ENCODE peak calls at places on chromosome X, in four cellular contexts. Z, P, L and D are unnamed samples.
A peak's percentile ranks its signal among the peaks of the same experiment; 100 is the strongest.

GRCh38 chrX:46198858-46199257 is 346.4 kb downstream of the ZNF674 start:
- DNase-seq in Z (no peak), P (no peak), L (no peak), D (no peak)

GRCh38 chrX:40495659-40496058 is 85.1 kb upstream of the ATP6AP2 start:
- DNase-seq in Z (no peak), P (no peak), L (no peak), D (no peak)

GRCh38 chrX:7828594-7828993 is 14.4 kb upstream of the VCX start:
- DNase-seq in Z (no peak), P (no peak), L (no peak), D (peak; percentile 27)

GRCh38 chrX:136162827-136163427 is 15.6 kb downstream of the FHL1 start:
- DNase-seq in Z (peak; percentile 37), P (peak; percentile 43), L (no peak), D (peak; percentile 63)

GRCh38 chrX:47456080-47456479 is 26.9 kb downstream of the ZNF41 start:
- DNase-seq in Z (no peak), P (no peak), L (no peak), D (no peak)

GRCh38 chrX:150155396-150156048 is 207.6 kb upstream of the MAMLD1 start:
- DNase-seq in Z (no peak), P (peak; percentile 55), L (no peak), D (peak; percentile 75)

GRCh38 chrX:70219938-70220764 is 14.3 kb upstream of the AWAT1 start:
- DNase-seq in Z (no peak), P (peak; percentile 1), L (peak; percentile 1), D (peak; percentile 79)

GRCh38 chrX:19807414-19807813 is 80.0 kb downstream of the SH3KBP1 start:
- DNase-seq in Z (no peak), P (no peak), L (no peak), D (no peak)

GRCh38 chrX:23434356-23434884 is 99.8 kb downstream of the PTCHD1 start:
- DNase-seq in Z (no peak), P (peak; percentile 2), L (peak; percentile 6), D (peak; percentile 62)

GRCh38 chrX:46642145-46642544 is 68.6 kb downstream of the CHST7 start:
- DNase-seq in Z (no peak), P (peak; percentile 17), L (no peak), D (peak; percentile 39)

GRCh38 chrX:373641-374471 is 12.9 kb downstream of the PPP2R3B start:
- DNase-seq in Z (peak; percentile 69), P (peak; percentile 27), L (no peak), D (no peak)

GRCh38 chrX:95629737-95630136 is 1054.9 kb upstream of the DIAPH2 start:
- DNase-seq in Z (no peak), P (no peak), L (no peak), D (peak; percentile 4)

GRCh38 chrX:9882669-9883446 is 84.3 kb upstream of the CLDN34 start:
- DNase-seq in Z (no peak), P (peak; percentile 87), L (peak; percentile 22), D (no peak)
- TF ChIP-seq CTCF in Z (no peak), P (peak; percentile 20), L (peak; percentile 23), D (peak; percentile 5)

GRCh38 chrX:108303682-108304081 is 134.5 kb downstream of the COL4A6 start:
- DNase-seq in Z (no peak), P (no peak), L (no peak), D (no peak)

GRCh38 chrX:108307408-108308085 is 130.7 kb downstream of the COL4A6 start:
- DNase-seq in Z (no peak), P (peak; percentile 6), L (no peak), D (no peak)

GRCh38 chrX:108306086-108306485 is 132.1 kb downstream of the COL4A6 start:
- DNase-seq in Z (no peak), P (no peak), L (no peak), D (no peak)

GRCh38 chrX:108299704-108300103 is 138.5 kb downstream of the COL4A6 start:
- DNase-seq in Z (no peak), P (no peak), L (no peak), D (no peak)

DNA sequence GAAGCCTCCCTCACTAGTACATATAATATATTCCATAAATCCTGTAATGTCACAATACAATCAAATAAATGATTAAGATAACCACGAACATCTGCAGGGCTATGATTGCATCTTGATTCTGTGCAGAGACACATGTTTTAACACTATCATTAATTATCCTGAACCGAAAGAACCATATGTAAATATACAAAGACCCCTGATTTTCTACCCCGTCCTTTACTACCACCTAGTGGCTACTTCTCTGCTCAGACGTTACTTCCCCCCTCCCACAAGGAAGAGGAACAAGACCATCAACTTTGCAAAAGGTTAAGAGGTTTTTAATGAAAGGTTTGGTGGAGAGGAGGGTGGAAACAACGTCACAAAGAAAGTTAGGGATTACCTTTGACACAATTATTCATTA is 134.0 kb downstream of the COL4A6 start:
- DNase-seq in Z (no peak), P (peak; percentile 7), L (no peak), D (peak; percentile 18)
- TF ChIP-seq CTCF in Z (peak; percentile 41), P (peak; percentile 44), L (peak; percentile 73), D (peak; percentile 49)

DNA sequence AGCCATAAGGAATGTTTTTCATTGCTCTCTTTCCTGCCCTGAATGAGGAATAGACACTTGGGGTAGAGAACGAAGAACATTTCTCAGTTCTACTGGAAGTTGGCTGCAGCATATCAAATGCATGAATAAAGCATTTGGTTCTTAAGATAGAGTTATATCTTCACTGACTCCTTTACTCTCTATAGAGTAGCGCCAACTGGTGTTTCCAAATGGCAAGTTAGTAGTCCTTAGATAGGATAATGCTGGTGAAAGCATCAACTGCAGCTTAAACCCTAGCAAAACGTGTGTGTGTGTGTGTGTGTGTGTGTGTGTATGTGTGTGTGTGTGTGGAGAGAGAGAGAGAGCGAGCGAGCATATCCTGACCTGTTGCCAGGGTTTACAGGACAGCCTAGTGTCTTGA is 62.2 kb upstream of the FRMPD4 start:
- DNase-seq in Z (no peak), P (peak; percentile 18), L (no peak), D (peak; percentile 16)
- TF ChIP-seq CTCF in Z (no peak), P (peak; percentile 31), L (no peak), D (peak; percentile 23)

GRCh38 chrX:51976503-51976902 is 83.1 kb downstream of the MAGED1 start:
- DNase-seq in Z (no peak), P (no peak), L (no peak), D (no peak)
- TF ChIP-seq CTCF in Z (no peak), P (no peak), L (no peak), D (no peak)

DNA sequence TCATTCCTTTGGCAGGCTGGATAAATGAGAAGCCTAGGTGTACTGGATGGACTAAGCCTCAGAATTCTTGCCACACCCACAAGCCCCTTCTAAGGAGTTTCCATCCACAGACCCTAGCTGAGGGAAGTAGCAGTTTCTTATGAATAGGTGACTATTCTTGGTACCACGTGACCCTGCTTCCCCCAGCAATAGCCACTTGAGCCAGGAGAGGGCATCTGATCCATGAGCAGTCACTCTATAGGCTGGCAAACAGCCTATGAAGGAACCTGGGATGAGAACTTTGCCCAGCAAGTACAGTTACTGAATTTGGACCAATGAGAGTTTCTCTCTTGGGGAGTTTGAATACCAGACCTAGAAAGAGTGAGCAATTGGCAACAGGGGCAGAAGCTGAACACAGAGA is 84.0 kb downstream of the RTL9 start:
- DNase-seq in Z (peak; percentile 36), P (peak; percentile 11), L (no peak), D (peak; percentile 36)
- TF ChIP-seq CTCF in Z (peak; percentile 31), P (peak; percentile 15), L (peak; percentile 40), D (peak; percentile 39)

GRCh38 chrX:130081421-130082045 is 28.8 kb downstream of the ELF4 start:
- DNase-seq in Z (no peak), P (no peak), L (no peak), D (no peak)

GRCh38 chrX:130083107-130083490 is 27.2 kb downstream of the ELF4 start:
- DNase-seq in Z (no peak), P (no peak), L (no peak), D (no peak)

GRCh38 chrX:130080791-130081367 is 29.4 kb downstream of the ELF4 start:
- DNase-seq in Z (no peak), P (no peak), L (no peak), D (no peak)

GRCh38 chrX:130083656-130084382 is 26.5 kb downstream of the ELF4 start:
- DNase-seq in Z (no peak), P (no peak), L (no peak), D (no peak)

GRCh38 chrX:130082244-130083106 is 27.8 kb downstream of the ELF4 start:
- DNase-seq in Z (no peak), P (no peak), L (no peak), D (no peak)
- TF ChIP-seq CTCF in Z (no peak), P (no peak), L (no peak), D (peak; percentile 6)

DNA sequence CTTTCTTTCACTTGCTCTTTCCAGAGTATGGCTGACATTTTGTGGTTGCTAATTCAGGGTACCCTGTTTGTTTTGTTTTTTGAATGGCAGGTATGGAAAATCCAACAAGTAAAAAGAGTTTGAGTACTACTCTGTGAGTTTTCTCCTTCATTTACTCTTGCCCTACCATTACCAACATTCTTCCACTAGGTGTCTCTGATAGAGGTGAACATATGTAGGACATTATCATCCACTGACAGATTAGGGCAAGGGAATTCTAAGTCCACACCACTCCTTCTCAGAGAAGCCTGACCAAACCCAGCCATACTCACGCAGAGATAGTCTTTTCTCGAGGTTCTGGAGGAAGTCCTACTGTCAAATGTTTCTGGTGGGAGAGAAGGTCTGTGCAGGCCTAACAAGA is 36.7 kb upstream of the HDAC8 start:
- DNase-seq in Z (no peak), P (peak; percentile 6), L (no peak), D (peak; percentile 30)
- TF ChIP-seq CTCF in Z (no peak), P (no peak), L (peak; percentile 23), D (peak; percentile 22)

DNA sequence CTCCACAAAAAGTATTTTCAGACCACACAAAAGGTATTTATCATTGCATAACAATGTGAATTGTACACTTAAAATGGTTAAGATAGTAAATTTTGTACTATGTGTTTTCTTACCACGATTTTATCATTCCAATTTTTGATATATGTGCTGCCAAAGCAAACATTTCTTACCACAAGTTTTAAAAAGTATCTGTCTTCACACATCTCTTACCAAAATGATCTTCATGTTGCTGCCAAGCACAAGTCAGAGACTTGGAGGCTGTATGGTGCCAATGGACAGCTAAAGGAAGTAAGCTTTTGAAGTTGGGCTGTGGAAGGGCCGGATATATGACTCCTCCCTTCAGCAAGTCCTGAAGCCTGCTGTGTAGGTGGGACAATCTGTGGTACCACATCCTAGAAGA is 67.9 kb downstream of the TMLHE start:
- DNase-seq in Z (no peak), P (no peak), L (no peak), D (peak; percentile 1)
- TF ChIP-seq CTCF in Z (no peak), P (no peak), L (no peak), D (no peak)

GRCh38 chrX:105553118-105553517 is 269.2 kb upstream of the NRK start:
- DNase-seq in Z (no peak), P (no peak), L (no peak), D (no peak)

DNA sequence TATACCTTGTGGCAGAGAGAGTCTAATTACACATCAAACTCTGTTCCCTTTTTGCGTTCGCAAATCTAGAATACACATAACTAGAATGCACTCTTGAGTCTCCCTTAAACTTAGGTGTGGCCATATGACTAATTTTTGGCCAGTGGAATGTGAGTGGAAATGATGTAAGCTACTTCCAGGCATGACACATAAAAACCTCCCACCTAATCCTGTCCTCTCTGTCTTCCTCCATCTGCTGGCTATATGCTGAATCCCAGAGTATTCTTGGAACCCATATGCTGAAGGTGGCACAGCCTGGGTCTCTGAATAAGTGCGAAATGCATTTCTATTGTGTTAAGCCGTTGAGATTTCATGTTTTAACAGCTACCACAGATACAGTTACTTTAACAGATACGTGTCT is 269.9 kb upstream of the NRK start:
- DNase-seq in Z (no peak), P (no peak), L (no peak), D (peak; percentile 76)
- TF ChIP-seq CTCF in Z (no peak), P (no peak), L (no peak), D (peak; percentile 32)